ENCODE peak calls at places on chromosomes 11 and 22, in eight cellular contexts. P, D, H, A, B, X, E and R are unnamed samples.

GRCh38 chr11:46655631-46656030 is 38.3 kb downstream of the ATG13 start:
- DNase-seq in P (no peak), D (no peak), H (no peak), A (no peak), B (no peak), X (no peak), E (no peak), R (peak)

GRCh38 chr11:122659676-122660571 is 4.4 kb downstream of the UBASH3B start:
- DNase-seq in P (no peak), D (no peak), H (no peak), A (no peak), B (no peak), X (no peak), E (no peak), R (no peak)

GRCh38 chr11:2950825-2951224 is 21.6 kb upstream of the PHLDA2 start:
- DNase-seq in P (no peak), D (no peak), H (no peak), A (no peak), B (no peak), X (no peak), E (no peak), R (no peak)

GRCh38 chr11:33179431-33179830 is 18.2 kb upstream of the CSTF3 start:
- DNase-seq in P (no peak), D (no peak), H (no peak), A (no peak), B (no peak), X (no peak), E (no peak), R (no peak)

GRCh38 chr11:12377824-12378593 is 638 bp downstream of the PARVA start:
- DNase-seq in P (peak), D (peak), H (peak), A (peak), B (no peak), X (peak), E (peak), R (peak)

GRCh38 chr11:116813781-116814471 is 9.2 kb downstream of the APOA4 start:
- DNase-seq in P (no peak), D (no peak), H (no peak), A (no peak), B (no peak), X (peak), E (no peak), R (no peak)

GRCh38 chr22:24244144-24244787 is 616 bp downstream of the GGT5 start:
- DNase-seq in P (no peak), D (peak), H (peak), A (no peak), B (no peak), X (no peak), E (no peak), R (no peak)

GRCh38 chr11:74357449-74357848 is 40.8 kb downstream of the PGM2L1 start:
- DNase-seq in P (no peak), D (no peak), H (no peak), A (no peak), B (no peak), X (no peak), E (no peak), R (no peak)

GRCh38 chr11:88281317-88281712 is 56.2 kb downstream of the CTSC start:
- DNase-seq in P (no peak), D (no peak), H (no peak), A (no peak), B (no peak), X (no peak), E (no peak), R (no peak)

GRCh38 chr22:47697861-47698260 is 935.4 kb downstream of the TBC1D22A start:
- DNase-seq in P (no peak), D (no peak), H (no peak), A (no peak), B (no peak), X (no peak), E (no peak), R (no peak)

GRCh38 chr22:49403102-49403501 is 424.6 kb downstream of the BRD1 start:
- DNase-seq in P (no peak), D (no peak), H (no peak), A (no peak), B (no peak), X (peak), E (no peak), R (peak)

GRCh38 chr22:33519140-33519973 is 400.9 kb downstream of the LARGE1 start:
- DNase-seq in P (peak), D (peak), H (peak), A (peak), B (peak), X (no peak), E (no peak), R (no peak)

DNA sequence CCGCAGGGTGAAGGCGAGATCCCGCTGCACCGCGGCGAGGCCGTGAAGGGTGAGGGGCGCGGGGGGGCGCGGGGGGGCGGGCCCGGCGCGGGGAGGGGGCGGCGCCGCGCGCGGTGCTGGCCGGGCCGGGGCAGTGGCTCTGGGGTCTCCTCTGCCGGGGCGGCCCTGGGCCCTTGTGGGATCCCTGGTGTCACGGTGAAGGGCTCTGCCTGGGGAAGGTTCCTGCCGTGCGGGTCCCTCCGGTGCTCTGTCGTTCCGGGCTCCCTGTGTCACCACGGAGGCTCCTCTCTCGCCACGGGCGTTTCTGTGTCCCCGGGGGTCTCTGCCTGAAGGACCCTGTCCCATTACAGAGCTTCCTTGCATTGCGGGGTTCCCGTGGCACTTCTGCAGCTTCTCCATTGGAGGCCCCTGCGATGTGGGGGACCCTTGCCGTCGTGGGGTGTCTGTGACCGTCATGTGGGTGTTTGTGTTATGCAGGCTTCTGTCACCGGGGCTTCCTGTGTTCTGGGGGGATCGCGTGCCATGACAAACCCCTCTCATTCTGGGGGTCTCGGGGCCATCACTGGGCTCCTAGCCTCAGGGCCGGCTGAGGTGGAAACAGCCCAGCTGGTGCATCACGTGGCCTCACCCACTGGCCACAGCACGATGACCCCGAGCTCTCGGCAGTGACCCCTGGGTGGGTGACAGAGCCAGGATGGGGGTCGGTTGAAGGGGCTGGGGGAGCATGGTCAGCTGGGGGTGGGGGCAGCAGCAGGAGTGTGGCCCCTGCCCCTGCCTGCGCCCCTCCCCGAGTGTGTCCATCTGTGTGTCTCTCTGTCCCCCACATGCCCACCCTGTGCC is 25.3 kb downstream of the SHANK3 start:
- DNase-seq in P (no peak), D (no peak), H (peak), A (no peak), B (no peak), X (peak), E (no peak), R (peak)
- H3K27ac ChIP-seq in P (peak), D (no peak), H (no peak), A (no peak), B (no peak), X (no peak), E (peak), R (no peak)

DNA sequence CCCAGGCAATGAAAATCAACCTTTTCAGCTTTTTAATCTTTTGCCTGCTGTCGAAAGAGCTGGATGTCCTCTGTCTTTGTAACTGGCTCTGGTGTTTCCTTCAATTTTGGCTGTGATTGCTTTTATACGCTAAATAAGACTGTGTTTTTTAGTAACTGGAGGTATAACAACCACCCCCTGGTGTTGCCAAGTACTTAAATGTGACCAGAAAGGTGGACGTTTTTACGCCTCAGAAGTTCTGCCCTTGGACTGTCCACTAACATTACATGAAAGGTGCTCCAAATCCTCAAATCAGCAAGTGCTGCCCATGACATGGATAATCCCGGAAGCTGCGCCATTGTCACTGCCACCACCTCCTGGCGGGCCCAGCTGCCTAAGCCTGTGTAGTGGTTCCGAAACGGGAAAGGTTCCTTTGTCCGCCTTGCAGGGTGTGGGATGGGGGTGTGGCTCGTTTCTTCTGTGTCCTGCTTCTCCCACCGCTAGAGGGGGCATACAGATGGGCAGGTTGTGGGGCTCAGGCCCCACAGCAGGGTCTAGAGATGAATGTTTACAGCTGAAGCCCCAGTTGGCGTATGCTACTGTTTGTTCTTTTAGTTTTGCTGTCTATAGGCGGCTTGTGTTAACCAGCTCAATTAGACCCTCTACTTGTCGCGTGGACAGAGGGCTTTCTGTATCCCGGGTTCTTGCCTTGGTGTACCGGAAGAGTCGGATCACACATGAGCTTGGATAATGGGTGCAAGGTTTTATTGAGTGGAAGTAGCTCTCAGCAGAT is 82.2 kb upstream of the SEPTIN5 start:
- DNase-seq in P (peak), D (no peak), H (peak), A (no peak), B (no peak), X (peak), E (no peak), R (peak)
- TF ChIP-seq EP300 in P (no peak), D (no peak), H (no peak), A (no peak), B (no peak), X (no peak), E (no peak), R (no peak)

DNA sequence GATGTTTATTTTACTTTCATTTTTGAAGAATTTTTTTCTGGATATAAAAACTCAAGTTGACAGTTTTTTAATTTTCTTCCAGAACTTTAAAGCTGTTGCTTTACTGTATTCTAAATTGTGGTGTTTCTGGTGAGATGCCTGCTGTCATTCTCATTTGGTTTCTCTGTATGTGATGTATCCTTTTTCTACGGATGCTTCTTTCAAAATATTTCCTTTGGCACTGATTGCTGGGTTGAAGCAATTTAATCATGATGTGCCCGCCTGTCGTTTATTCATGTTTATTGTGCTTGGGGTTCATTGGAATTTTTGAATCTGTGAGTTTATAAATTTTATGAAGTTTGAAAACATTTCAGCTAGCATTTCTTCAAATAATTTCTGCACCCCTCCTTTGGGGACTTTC is 29.4 kb upstream of the CTSD start:
- DNase-seq in P (no peak), D (no peak), H (no peak), A (no peak), B (no peak), X (no peak), E (no peak), R (no peak)
- H3K4me3 ChIP-seq in P (no peak), D (no peak), H (no peak), A (no peak), B (no peak), X (no peak), E (no peak), R (no peak)

DNA sequence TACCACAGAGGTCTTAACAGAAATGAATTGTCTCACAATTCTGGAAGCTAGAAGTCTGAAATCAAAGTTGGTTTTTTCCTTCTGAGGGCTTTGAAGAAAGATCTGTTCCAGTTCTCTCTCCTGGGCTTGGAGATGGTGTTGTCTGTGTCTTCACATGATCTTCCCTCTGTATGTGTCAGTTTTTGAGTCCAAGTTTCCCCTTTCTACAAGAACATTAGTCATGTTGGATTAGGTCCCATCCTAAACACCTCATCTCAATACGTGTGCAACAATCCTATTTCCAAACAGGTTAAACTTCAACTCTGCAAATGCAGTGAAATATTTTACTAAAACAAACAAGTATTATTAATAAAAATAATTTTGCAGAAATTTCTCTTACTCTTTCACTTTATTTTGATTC is 3.1 kb upstream of the PTS start:
- DNase-seq in P (no peak), D (no peak), H (no peak), A (no peak), B (no peak), X (no peak), E (no peak), R (no peak)
- H3K27ac ChIP-seq in P (no peak), D (no peak), H (peak), A (no peak), B (no peak), X (no peak), E (no peak), R (peak)

GRCh38 chr22:39170825-39171622 is 18.5 kb upstream of the CBX7 start:
- DNase-seq in P (peak), D (peak), H (peak), A (peak), B (peak), X (peak), E (peak), R (peak)
- TF ChIP-seq EP300 in P (no peak), D (no peak), H (no peak), A (no peak), B (no peak), X (no peak), E (no peak), R (no peak)

DNA sequence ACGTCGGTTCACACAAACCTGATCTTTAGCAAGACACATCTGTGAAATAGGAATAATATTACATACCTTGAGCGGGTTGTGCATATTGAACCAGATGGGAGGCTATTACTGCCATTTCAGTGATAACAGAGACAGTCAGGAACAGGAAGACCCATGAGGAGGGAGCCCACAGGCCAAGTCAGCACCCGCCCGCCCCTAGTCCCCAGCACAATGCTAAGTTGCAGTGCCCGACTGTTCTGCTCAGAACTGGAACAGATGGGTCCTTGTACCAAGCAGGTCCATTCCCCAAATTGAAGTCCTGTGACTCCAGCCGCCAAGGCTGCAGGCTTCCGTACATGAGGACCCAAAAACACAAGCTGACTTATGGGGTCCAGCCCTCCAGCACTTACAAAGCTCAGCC is 9.3 kb downstream of the CXCR5 start:
- DNase-seq in P (no peak), D (no peak), H (no peak), A (no peak), B (no peak), X (no peak), E (no peak), R (no peak)
- H3K4me3 ChIP-seq in P (no peak), D (no peak), H (no peak), A (no peak), B (no peak), X (no peak), E (no peak), R (no peak)

GRCh38 chr11:63876616-63877015 is 37.7 kb downstream of the MARK2 start:
- DNase-seq in P (no peak), D (no peak), H (no peak), A (no peak), B (no peak), X (no peak), E (no peak), R (no peak)

GRCh38 chr11:63882555-63883242 is 34.3 kb downstream of the RCOR2 start:
- DNase-seq in P (no peak), D (no peak), H (peak), A (no peak), B (no peak), X (no peak), E (no peak), R (no peak)

GRCh38 chr11:63877658-63878241 is 38.8 kb downstream of the MARK2 start:
- DNase-seq in P (no peak), D (no peak), H (no peak), A (no peak), B (no peak), X (no peak), E (no peak), R (no peak)

GRCh38 chr11:63880031-63880841 is 36.7 kb downstream of the RCOR2 start:
- DNase-seq in P (no peak), D (no peak), H (no peak), A (no peak), B (no peak), X (no peak), E (no peak), R (no peak)

GRCh38 chr11:63879598-63879997 is 37.4 kb downstream of the RCOR2 start:
- DNase-seq in P (no peak), D (no peak), H (no peak), A (peak), B (no peak), X (no peak), E (no peak), R (no peak)
- H3K27ac ChIP-seq in P (peak), D (no peak), H (no peak), A (peak), B (no peak), X (no peak), E (no peak), R (no peak)

GRCh38 chr11:76672431-76673163 is 2.0 kb upstream of the LRRC32 start:
- DNase-seq in P (no peak), D (no peak), H (no peak), A (peak), B (peak), X (no peak), E (peak), R (no peak)

GRCh38 chr11:76673164-76674142 is 2.9 kb upstream of the LRRC32 start:
- DNase-seq in P (no peak), D (no peak), H (no peak), A (no peak), B (no peak), X (no peak), E (no peak), R (no peak)

GRCh38 chr11:76677010-76677771 is 6.6 kb upstream of the LRRC32 start:
- DNase-seq in P (no peak), D (no peak), H (no peak), A (no peak), B (no peak), X (no peak), E (no peak), R (no peak)

GRCh38 chr11:76671626-76672309 is 1.2 kb upstream of the LRRC32 start:
- DNase-seq in P (no peak), D (no peak), H (no peak), A (no peak), B (no peak), X (no peak), E (no peak), R (no peak)

GRCh38 chr11:76674517-76675400 is 4.2 kb upstream of the LRRC32 start:
- DNase-seq in P (no peak), D (no peak), H (no peak), A (no peak), B (peak), X (no peak), E (no peak), R (no peak)
- TF ChIP-seq EP300 in P (no peak), D (no peak), H (no peak), A (no peak), B (no peak), X (no peak), E (no peak), R (no peak)

GRCh38 chr11:67435727-67436458 is 1.6 kb downstream of the PTPRCAP start:
- DNase-seq in P (no peak), D (no peak), H (no peak), A (no peak), B (no peak), X (no peak), E (peak), R (no peak)

GRCh38 chr11:67433536-67434394 is 3.7 kb downstream of the PTPRCAP start:
- DNase-seq in P (no peak), D (no peak), H (no peak), A (no peak), B (no peak), X (no peak), E (peak), R (no peak)

GRCh38 chr11:67434395-67434881 is 3.0 kb downstream of the PTPRCAP start:
- DNase-seq in P (no peak), D (no peak), H (no peak), A (no peak), B (no peak), X (no peak), E (peak), R (no peak)

GRCh38 chr11:67436459-67437081 is 912 bp downstream of the PTPRCAP start:
- DNase-seq in P (no peak), D (no peak), H (no peak), A (peak), B (peak), X (no peak), E (no peak), R (no peak)

DNA sequence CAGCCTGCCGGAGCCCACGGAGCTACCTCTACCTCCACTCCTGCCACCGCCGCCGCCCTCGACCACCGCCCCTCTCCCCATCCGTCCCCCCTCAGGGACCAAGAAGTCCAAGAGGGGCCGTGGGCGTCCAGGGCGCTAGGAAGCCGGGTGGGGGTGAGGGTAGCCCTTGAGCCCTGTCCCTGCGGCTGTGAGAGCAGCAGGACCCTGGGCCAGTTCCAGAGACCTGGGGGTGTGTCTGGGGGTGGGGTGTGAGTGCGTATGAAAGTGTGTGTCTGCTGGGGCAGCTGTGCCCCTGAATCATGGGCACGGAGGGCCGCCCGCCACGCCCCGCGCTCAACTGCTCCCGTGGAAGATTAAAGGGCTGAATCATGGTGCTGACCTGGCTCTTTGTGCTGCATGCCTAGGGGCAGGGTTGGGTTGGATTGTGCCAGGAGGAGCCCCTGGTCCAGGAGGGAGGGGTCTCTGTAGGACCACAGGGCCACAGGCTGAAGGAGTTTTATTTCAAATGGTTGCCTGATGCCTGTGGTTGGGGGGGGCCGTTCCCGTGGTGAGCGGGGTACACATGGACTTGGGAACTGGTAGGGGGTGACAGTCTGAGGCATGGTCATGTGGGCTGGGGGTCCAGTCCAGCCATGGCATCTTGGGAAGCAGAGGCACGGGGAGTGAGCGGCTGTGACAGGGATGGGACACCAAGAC is 2.3 kb downstream of the PTPRCAP start:
- DNase-seq in P (no peak), D (no peak), H (no peak), A (no peak), B (no peak), X (no peak), E (peak), R (no peak)
- H3K4me3 ChIP-seq in P (no peak), D (no peak), H (no peak), A (no peak), B (peak), X (no peak), E (no peak), R (no peak)